ENCODE peak calls at places on chromosomes 5 and 9, in seven cellular contexts. One of them, this sample, is unnamed.

GRCh38 chr5:51043740-51044139 is 339.5 kb upstream of the ISL1 start:
- DNase-seq in CD8-positive, alpha-beta T cell: no peak
- DNase-seq in testis: no peak
- DNase-seq in AG04450: no peak
- DNase-seq in WERI-Rb-1: no peak
- DNase-seq in uterus: no peak
- DNase-seq in AG10803: no peak
- DNase-seq in this sample: no peak

GRCh38 chr5:177429248-177430045 is 3.0 kb downstream of the GRK6 start:
- DNase-seq in testis: no peak
- DNase-seq in uterus: no peak
- DNase-seq in AG04450: no peak
- DNase-seq in CD8-positive, alpha-beta T cell: peak
- DNase-seq in WERI-Rb-1: no peak
- DNase-seq in AG10803: no peak
- DNase-seq in this sample: no peak

GRCh38 chr5:142779163-142779562 is 9.0 kb downstream of the ARHGAP26 start:
- DNase-seq in AG04450: no peak
- DNase-seq in uterus: no peak
- DNase-seq in testis: no peak
- DNase-seq in AG10803: peak
- DNase-seq in CD8-positive, alpha-beta T cell: no peak
- DNase-seq in WERI-Rb-1: no peak
- DNase-seq in this sample: no peak

GRCh38 chr9:72534931-72535330 is 13.5 kb downstream of the TMC1 start:
- DNase-seq in WERI-Rb-1: no peak
- DNase-seq in AG04450: no peak
- DNase-seq in AG10803: no peak
- DNase-seq in CD8-positive, alpha-beta T cell: no peak
- DNase-seq in uterus: no peak
- DNase-seq in testis: no peak
- DNase-seq in this sample: no peak

GRCh38 chr5:80346055-80346454 is 26.3 kb downstream of the SPZ1 start:
- DNase-seq in AG04450: no peak
- DNase-seq in CD8-positive, alpha-beta T cell: peak
- DNase-seq in testis: peak
- DNase-seq in WERI-Rb-1: peak
- DNase-seq in uterus: no peak
- DNase-seq in AG10803: no peak
- DNase-seq in this sample: no peak

GRCh38 chr5:141637693-141638419 is 1.1 kb downstream of the RELL2 start:
- DNase-seq in WERI-Rb-1: peak
- DNase-seq in CD8-positive, alpha-beta T cell: peak
- DNase-seq in testis: peak
- DNase-seq in AG04450: no peak
- DNase-seq in AG10803: peak
- DNase-seq in uterus: peak
- DNase-seq in this sample: no peak

GRCh38 chr9:130263601-130264413 is 1.8 kb upstream of the HMCN2 start:
- DNase-seq in AG10803: no peak
- DNase-seq in uterus: no peak
- DNase-seq in testis: no peak
- DNase-seq in AG04450: no peak
- DNase-seq in WERI-Rb-1: no peak
- DNase-seq in CD8-positive, alpha-beta T cell: no peak
- DNase-seq in this sample: no peak

GRCh38 chr5:141478321-141478945 is 2.7 kb downstream of the PCDHGC3 start:
- DNase-seq in AG04450: no peak
- DNase-seq in AG10803: peak
- DNase-seq in WERI-Rb-1: no peak
- DNase-seq in CD8-positive, alpha-beta T cell: no peak
- DNase-seq in uterus: peak
- DNase-seq in testis: no peak
- DNase-seq in this sample: no peak

GRCh38 chr9:3361689-3362392 is 164.0 kb downstream of the RFX3 start:
- DNase-seq in CD8-positive, alpha-beta T cell: no peak
- DNase-seq in testis: no peak
- DNase-seq in WERI-Rb-1: no peak
- DNase-seq in AG10803: no peak
- DNase-seq in uterus: no peak
- DNase-seq in AG04450: no peak
- DNase-seq in this sample: no peak

GRCh38 chr5:14101922-14102321 is 41.2 kb upstream of the TRIO start:
- DNase-seq in WERI-Rb-1: no peak
- DNase-seq in uterus: no peak
- DNase-seq in CD8-positive, alpha-beta T cell: no peak
- DNase-seq in testis: no peak
- DNase-seq in AG04450: no peak
- DNase-seq in AG10803: peak
- DNase-seq in this sample: no peak

GRCh38 chr9:69371001-69371400 is 46.0 kb downstream of the ENTREP1 start:
- DNase-seq in CD8-positive, alpha-beta T cell: no peak
- DNase-seq in AG10803: no peak
- DNase-seq in uterus: no peak
- DNase-seq in AG04450: no peak
- DNase-seq in WERI-Rb-1: no peak
- DNase-seq in testis: no peak
- DNase-seq in this sample: no peak

GRCh38 chr5:133354323-133355161 is 257.8 kb downstream of the FSTL4 start:
- DNase-seq in CD8-positive, alpha-beta T cell: no peak
- DNase-seq in testis: no peak
- DNase-seq in AG10803: no peak
- DNase-seq in AG04450: no peak
- DNase-seq in uterus: no peak
- DNase-seq in WERI-Rb-1: no peak
- DNase-seq in this sample: no peak

GRCh38 chr9:130043654-130044623 is 950 bp upstream of the FNBP1 start:
- DNase-seq in AG10803: peak
- DNase-seq in CD8-positive, alpha-beta T cell: no peak
- DNase-seq in AG04450: no peak
- DNase-seq in WERI-Rb-1: peak
- DNase-seq in uterus: peak
- DNase-seq in testis: peak
- DNase-seq in this sample: no peak

GRCh38 chr9:127903557-127904475 is 4.4 kb upstream of the ST6GALNAC6 start:
- DNase-seq in AG10803: no peak
- DNase-seq in CD8-positive, alpha-beta T cell: no peak
- DNase-seq in AG04450: no peak
- DNase-seq in testis: peak
- DNase-seq in uterus: peak
- DNase-seq in WERI-Rb-1: peak
- DNase-seq in this sample: no peak

GRCh38 chr9:134187110-134187531 is 22.8 kb upstream of the RNU6ATAC start:
- DNase-seq in CD8-positive, alpha-beta T cell: no peak
- DNase-seq in WERI-Rb-1: peak
- DNase-seq in testis: no peak
- DNase-seq in AG04450: no peak
- DNase-seq in AG10803: no peak
- DNase-seq in uterus: no peak
- DNase-seq in this sample: no peak
- TF ChIP-seq CTCF in CD8-positive, alpha-beta T cell: no peak
- TF ChIP-seq CTCF in WERI-Rb-1: no peak
- TF ChIP-seq CTCF in testis: no peak
- TF ChIP-seq CTCF in AG04450: no peak
- TF ChIP-seq CTCF in AG10803: no peak
- TF ChIP-seq CTCF in uterus: no peak
- TF ChIP-seq CTCF in this sample: no peak

DNA sequence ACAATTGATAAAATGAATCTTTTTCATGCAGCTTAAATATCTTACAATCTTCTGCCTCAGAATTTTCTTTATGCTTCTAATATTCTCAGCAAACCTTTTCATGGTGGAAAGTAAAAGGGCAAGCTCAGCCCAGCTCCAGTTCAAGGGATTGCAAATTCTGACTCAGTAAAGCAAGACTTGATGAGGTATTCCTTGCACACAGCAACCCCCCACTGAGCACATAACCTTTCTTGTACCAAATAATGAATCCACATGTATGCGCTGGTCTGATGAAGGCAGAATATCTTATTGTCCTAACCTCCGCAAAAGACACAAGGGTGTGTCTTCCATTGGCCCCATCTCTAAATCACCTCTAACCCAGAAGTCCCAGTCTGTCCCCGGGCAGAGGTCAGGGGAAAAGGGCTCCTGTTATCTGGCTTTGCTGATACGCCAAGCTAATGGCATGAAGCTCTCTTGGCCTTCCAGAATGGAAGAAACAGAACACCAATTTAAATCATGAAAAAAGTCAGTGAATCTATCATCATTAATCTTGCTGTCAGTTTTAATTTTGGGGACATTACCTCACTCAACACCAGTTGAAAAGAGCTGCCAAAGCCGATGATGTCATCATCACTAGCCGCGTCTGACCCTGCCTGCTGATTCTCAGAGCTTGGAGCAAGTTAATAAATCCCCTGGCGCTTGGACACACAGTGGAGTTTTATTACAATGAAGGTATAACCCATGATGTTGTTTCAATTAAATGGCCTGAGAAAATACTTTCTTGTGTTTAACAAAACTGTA is 592.4 kb upstream of the CLINT1 start:
- DNase-seq in AG10803: peak
- DNase-seq in WERI-Rb-1: peak
- DNase-seq in AG04450: no peak
- DNase-seq in testis: no peak
- DNase-seq in CD8-positive, alpha-beta T cell: no peak
- DNase-seq in uterus: peak
- DNase-seq in this sample: no peak
- H3K4me3 ChIP-seq in AG10803: no peak
- H3K4me3 ChIP-seq in WERI-Rb-1: no peak
- H3K4me3 ChIP-seq in AG04450: no peak
- H3K4me3 ChIP-seq in testis: no peak
- H3K4me3 ChIP-seq in CD8-positive, alpha-beta T cell: no peak
- H3K4me3 ChIP-seq in uterus: no peak
- H3K4me3 ChIP-seq in this sample: no peak

GRCh38 chr5:173592050-173592669 is 24.3 kb downstream of the BOD1 start:
- DNase-seq in WERI-Rb-1: peak
- DNase-seq in testis: no peak
- DNase-seq in AG10803: no peak
- DNase-seq in AG04450: no peak
- DNase-seq in uterus: no peak
- DNase-seq in CD8-positive, alpha-beta T cell: no peak
- DNase-seq in this sample: no peak
- TF ChIP-seq CTCF in WERI-Rb-1: peak
- TF ChIP-seq CTCF in testis: peak
- TF ChIP-seq CTCF in AG10803: peak
- TF ChIP-seq CTCF in AG04450: peak
- TF ChIP-seq CTCF in uterus: no peak
- TF ChIP-seq CTCF in CD8-positive, alpha-beta T cell: no peak
- TF ChIP-seq CTCF in this sample: peak

GRCh38 chr5:138570871-138571270 is 4.3 kb downstream of the HSPA9 start:
- DNase-seq in testis: no peak
- DNase-seq in CD8-positive, alpha-beta T cell: no peak
- DNase-seq in AG10803: no peak
- DNase-seq in uterus: no peak
- DNase-seq in WERI-Rb-1: no peak
- DNase-seq in AG04450: no peak
- DNase-seq in this sample: no peak

GRCh38 chr5:138568061-138568824 is 7.0 kb downstream of the HSPA9 start:
- DNase-seq in uterus: no peak
- DNase-seq in testis: no peak
- DNase-seq in CD8-positive, alpha-beta T cell: no peak
- DNase-seq in WERI-Rb-1: no peak
- DNase-seq in AG04450: no peak
- DNase-seq in AG10803: no peak
- DNase-seq in this sample: no peak

GRCh38 chr5:138566792-138567191 is 8.4 kb downstream of the HSPA9 start:
- DNase-seq in AG10803: no peak
- DNase-seq in CD8-positive, alpha-beta T cell: no peak
- DNase-seq in testis: no peak
- DNase-seq in uterus: no peak
- DNase-seq in WERI-Rb-1: no peak
- DNase-seq in AG04450: no peak
- DNase-seq in this sample: no peak

GRCh38 chr5:138573223-138573622 is 2.0 kb downstream of the HSPA9 start:
- DNase-seq in uterus: no peak
- DNase-seq in AG04450: no peak
- DNase-seq in WERI-Rb-1: no peak
- DNase-seq in AG10803: no peak
- DNase-seq in CD8-positive, alpha-beta T cell: no peak
- DNase-seq in testis: no peak
- DNase-seq in this sample: no peak

DNA sequence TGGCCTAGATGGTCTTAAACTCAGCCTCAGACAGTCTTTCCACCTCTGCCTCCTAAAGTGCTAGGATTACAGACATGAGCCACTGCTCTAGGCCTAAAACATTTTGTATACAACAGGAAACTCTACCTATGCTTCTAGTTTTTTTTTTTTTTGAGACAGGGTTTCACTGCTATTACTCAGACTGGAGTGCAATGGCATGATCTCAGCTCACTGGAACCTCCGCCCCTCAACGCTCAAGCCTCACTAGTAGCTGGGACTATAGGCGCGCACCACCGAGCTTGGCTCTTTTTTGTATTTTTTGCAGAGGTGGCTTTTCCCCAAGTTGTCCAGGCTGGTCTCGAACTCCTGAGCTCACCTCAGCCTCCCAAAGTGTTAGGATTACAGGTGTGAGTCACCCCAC is 5.4 kb downstream of the HSPA9 start:
- DNase-seq in CD8-positive, alpha-beta T cell: no peak
- DNase-seq in WERI-Rb-1: no peak
- DNase-seq in AG10803: no peak
- DNase-seq in uterus: no peak
- DNase-seq in AG04450: no peak
- DNase-seq in testis: no peak
- DNase-seq in this sample: no peak
- H3K4me3 ChIP-seq in CD8-positive, alpha-beta T cell: no peak
- H3K4me3 ChIP-seq in WERI-Rb-1: no peak
- H3K4me3 ChIP-seq in AG10803: no peak
- H3K4me3 ChIP-seq in uterus: no peak
- H3K4me3 ChIP-seq in AG04450: no peak
- H3K4me3 ChIP-seq in testis: no peak
- H3K4me3 ChIP-seq in this sample: no peak

GRCh38 chr5:98787131-98787719 is 13.8 kb downstream of the RGMB start:
- DNase-seq in CD8-positive, alpha-beta T cell: no peak
- DNase-seq in testis: no peak
- DNase-seq in WERI-Rb-1: no peak
- DNase-seq in uterus: no peak
- DNase-seq in AG04450: no peak
- DNase-seq in AG10803: no peak
- DNase-seq in this sample: no peak
- TF ChIP-seq CTCF in CD8-positive, alpha-beta T cell: no peak
- TF ChIP-seq CTCF in testis: no peak
- TF ChIP-seq CTCF in WERI-Rb-1: no peak
- TF ChIP-seq CTCF in uterus: no peak
- TF ChIP-seq CTCF in AG04450: no peak
- TF ChIP-seq CTCF in AG10803: no peak
- TF ChIP-seq CTCF in this sample: no peak

GRCh38 chr9:76681556-76681955 is 82.7 kb upstream of the PCA3 start:
- DNase-seq in WERI-Rb-1: no peak
- DNase-seq in AG04450: no peak
- DNase-seq in testis: no peak
- DNase-seq in uterus: no peak
- DNase-seq in AG10803: no peak
- DNase-seq in CD8-positive, alpha-beta T cell: no peak
- DNase-seq in this sample: no peak
- H3K4me3 ChIP-seq in WERI-Rb-1: no peak
- H3K4me3 ChIP-seq in AG04450: no peak
- H3K4me3 ChIP-seq in testis: no peak
- H3K4me3 ChIP-seq in uterus: no peak
- H3K4me3 ChIP-seq in AG10803: no peak
- H3K4me3 ChIP-seq in CD8-positive, alpha-beta T cell: no peak
- H3K4me3 ChIP-seq in this sample: no peak

GRCh38 chr9:96078866-96079505 is 203.5 kb downstream of the ERCC6L2 start:
- DNase-seq in AG04450: no peak
- DNase-seq in uterus: peak
- DNase-seq in CD8-positive, alpha-beta T cell: no peak
- DNase-seq in WERI-Rb-1: no peak
- DNase-seq in AG10803: no peak
- DNase-seq in testis: peak
- DNase-seq in this sample: no peak
- TF ChIP-seq CTCF in AG04450: peak
- TF ChIP-seq CTCF in uterus: no peak
- TF ChIP-seq CTCF in CD8-positive, alpha-beta T cell: no peak
- TF ChIP-seq CTCF in WERI-Rb-1: no peak
- TF ChIP-seq CTCF in AG10803: no peak
- TF ChIP-seq CTCF in testis: peak
- TF ChIP-seq CTCF in this sample: no peak

This sample was measured in HFF-Myc.